ENCODE peak calls at places on chromosomes 1 and 21, in six cellular contexts. One of them, this sample, is unnamed.

GRCh38 chr1:218330043-218330623 is 15.0 kb upstream of the TGFB2 start:
- DNase-seq in colonic mucosa: no peak
- DNase-seq in left ventricle myocardium inferior: no peak
- DNase-seq in BE2C: no peak
- DNase-seq in heart right ventricle: no peak
- DNase-seq in stomach: no peak
- DNase-seq in this sample: no peak

GRCh38 chr1:172746091-172746949 is 87.4 kb downstream of the FASLG start:
- DNase-seq in colonic mucosa: peak
- DNase-seq in BE2C: no peak
- DNase-seq in heart right ventricle: no peak
- DNase-seq in stomach: no peak
- DNase-seq in left ventricle myocardium inferior: no peak
- DNase-seq in this sample: no peak

GRCh38 chr1:21244986-21245687 is 45.1 kb downstream of the ECE1 start:
- DNase-seq in left ventricle myocardium inferior: no peak
- DNase-seq in stomach: no peak
- DNase-seq in colonic mucosa: no peak
- DNase-seq in BE2C: no peak
- DNase-seq in heart right ventricle: no peak
- DNase-seq in this sample: no peak

GRCh38 chr1:119946724-119947123 is 50.4 kb upstream of the ADAM30 start:
- DNase-seq in BE2C: no peak
- DNase-seq in left ventricle myocardium inferior: no peak
- DNase-seq in stomach: no peak
- DNase-seq in colonic mucosa: no peak
- DNase-seq in heart right ventricle: no peak
- DNase-seq in this sample: no peak

GRCh38 chr1:184408580-184408979 is 21.8 kb downstream of the C1orf21 start:
- DNase-seq in BE2C: no peak
- DNase-seq in heart right ventricle: no peak
- DNase-seq in stomach: no peak
- DNase-seq in left ventricle myocardium inferior: no peak
- DNase-seq in colonic mucosa: no peak
- DNase-seq in this sample: no peak

GRCh38 chr1:3015269-3015635 is 6.0 kb upstream of the ACTRT2 start:
- DNase-seq in heart right ventricle: no peak
- DNase-seq in BE2C: no peak
- DNase-seq in colonic mucosa: no peak
- DNase-seq in stomach: no peak
- DNase-seq in left ventricle myocardium inferior: peak
- DNase-seq in this sample: no peak

GRCh38 chr1:101964708-101965107 is 32.0 kb downstream of the OLFM3 start:
- DNase-seq in stomach: no peak
- DNase-seq in heart right ventricle: no peak
- DNase-seq in BE2C: no peak
- DNase-seq in colonic mucosa: no peak
- DNase-seq in left ventricle myocardium inferior: no peak
- DNase-seq in this sample: no peak

GRCh38 chr1:109661391-109661790 is 5.5 kb downstream of the GSTM4 start:
- DNase-seq in stomach: no peak
- DNase-seq in colonic mucosa: no peak
- DNase-seq in BE2C: no peak
- DNase-seq in heart right ventricle: no peak
- DNase-seq in left ventricle myocardium inferior: no peak
- DNase-seq in this sample: no peak

GRCh38 chr1:145857170-145857569 is 1.7 kb downstream of the PIAS3 start:
- DNase-seq in colonic mucosa: no peak
- DNase-seq in BE2C: no peak
- DNase-seq in heart right ventricle: no peak
- DNase-seq in left ventricle myocardium inferior: no peak
- DNase-seq in stomach: no peak
- DNase-seq in this sample: no peak

GRCh38 chr1:170239445-170239844 is 93.7 kb downstream of the NTMT2 start:
- DNase-seq in colonic mucosa: no peak
- DNase-seq in heart right ventricle: no peak
- DNase-seq in left ventricle myocardium inferior: no peak
- DNase-seq in stomach: no peak
- DNase-seq in BE2C: no peak
- DNase-seq in this sample: no peak

GRCh38 chr1:155925506-155925905 is 8.7 kb downstream of the KHDC4 start:
- DNase-seq in BE2C: no peak
- DNase-seq in stomach: no peak
- DNase-seq in left ventricle myocardium inferior: no peak
- DNase-seq in heart right ventricle: no peak
- DNase-seq in colonic mucosa: no peak
- DNase-seq in this sample: no peak

GRCh38 chr1:85411567-85412312 is 53.2 kb downstream of the DDAH1 start:
- DNase-seq in left ventricle myocardium inferior: no peak
- DNase-seq in heart right ventricle: no peak
- DNase-seq in BE2C: no peak
- DNase-seq in stomach: no peak
- DNase-seq in colonic mucosa: no peak
- DNase-seq in this sample: no peak

GRCh38 chr1:36966242-36966641 is 68.1 kb downstream of the GRIK3 start:
- DNase-seq in colonic mucosa: no peak
- DNase-seq in left ventricle myocardium inferior: no peak
- DNase-seq in stomach: no peak
- DNase-seq in BE2C: no peak
- DNase-seq in heart right ventricle: peak
- DNase-seq in this sample: no peak

GRCh38 chr1:173190101-173190895 is 16.8 kb downstream of the TNFSF4 start:
- DNase-seq in BE2C: peak
- DNase-seq in left ventricle myocardium inferior: peak
- DNase-seq in stomach: peak
- DNase-seq in colonic mucosa: peak
- DNase-seq in heart right ventricle: peak
- DNase-seq in this sample: peak

GRCh38 chr1:4977701-4978100 is 323.3 kb downstream of the AJAP1 start:
- DNase-seq in stomach: no peak
- DNase-seq in left ventricle myocardium inferior: no peak
- DNase-seq in heart right ventricle: no peak
- DNase-seq in BE2C: no peak
- DNase-seq in colonic mucosa: no peak
- DNase-seq in this sample: peak

GRCh38 chr1:234851450-234852438 is 241.8 kb upstream of the IRF2BP2 start:
- DNase-seq in colonic mucosa: no peak
- DNase-seq in BE2C: no peak
- DNase-seq in left ventricle myocardium inferior: no peak
- DNase-seq in heart right ventricle: no peak
- DNase-seq in stomach: no peak
- DNase-seq in this sample: no peak

GRCh38 chr1:1079408-1080121 is 5.5 kb upstream of the RNF223 start:
- DNase-seq in stomach: peak
- DNase-seq in left ventricle myocardium inferior: peak
- DNase-seq in heart right ventricle: peak
- DNase-seq in colonic mucosa: peak
- DNase-seq in BE2C: peak
- DNase-seq in this sample: peak

GRCh38 chr21:38448619-38449186 is 49.6 kb downstream of the ERG start:
- DNase-seq in colonic mucosa: no peak
- DNase-seq in heart right ventricle: no peak
- DNase-seq in BE2C: no peak
- DNase-seq in stomach: no peak
- DNase-seq in left ventricle myocardium inferior: no peak
- DNase-seq in this sample: no peak

GRCh38 chr1:15916417-15916816 is 59.5 kb downstream of the ZBTB17 start:
- DNase-seq in left ventricle myocardium inferior: no peak
- DNase-seq in stomach: no peak
- DNase-seq in BE2C: no peak
- DNase-seq in heart right ventricle: no peak
- DNase-seq in colonic mucosa: no peak
- DNase-seq in this sample: no peak

GRCh38 chr21:42550817-42551216 is 37.2 kb downstream of the SLC37A1 start:
- DNase-seq in colonic mucosa: peak
- DNase-seq in BE2C: no peak
- DNase-seq in heart right ventricle: no peak
- DNase-seq in stomach: peak
- DNase-seq in left ventricle myocardium inferior: no peak
- DNase-seq in this sample: no peak

GRCh38 chr21:27831821-27832569 is 865.1 kb upstream of the ADAMTS5 start:
- DNase-seq in colonic mucosa: no peak
- DNase-seq in BE2C: no peak
- DNase-seq in left ventricle myocardium inferior: no peak
- DNase-seq in stomach: no peak
- DNase-seq in heart right ventricle: no peak
- DNase-seq in this sample: no peak

GRCh38 chr1:198072177-198072576 is 84.6 kb upstream of the NEK7 start:
- DNase-seq in colonic mucosa: no peak
- DNase-seq in heart right ventricle: no peak
- DNase-seq in BE2C: no peak
- DNase-seq in stomach: no peak
- DNase-seq in left ventricle myocardium inferior: no peak
- DNase-seq in this sample: no peak
- TF ChIP-seq CTCF in colonic mucosa: no peak
- TF ChIP-seq CTCF in heart right ventricle: peak
- TF ChIP-seq CTCF in BE2C: peak
- TF ChIP-seq CTCF in stomach: no peak
- TF ChIP-seq CTCF in left ventricle myocardium inferior: peak
- TF ChIP-seq CTCF in this sample: peak

DNA sequence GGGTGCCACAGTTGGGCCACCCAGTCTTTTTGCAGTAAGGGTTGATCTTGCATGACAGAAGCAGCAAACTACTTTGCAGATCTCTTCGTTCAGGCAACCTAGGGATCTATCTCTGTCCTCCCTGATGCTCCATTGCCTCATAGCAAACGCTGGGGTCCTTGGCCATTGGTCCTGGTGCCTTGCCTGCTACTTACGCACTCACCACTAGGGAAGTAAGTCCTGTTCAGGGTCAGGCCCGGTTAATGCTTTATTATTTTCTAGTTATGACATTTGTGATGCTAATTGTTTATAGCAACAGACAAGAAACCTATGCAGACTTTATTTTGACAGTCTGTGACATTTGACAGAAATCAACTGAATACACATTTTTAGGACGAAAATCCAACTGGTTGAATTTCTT is 326.5 kb upstream of the FMN2 start:
- DNase-seq in stomach: no peak
- DNase-seq in heart right ventricle: no peak
- DNase-seq in BE2C: peak
- DNase-seq in colonic mucosa: no peak
- DNase-seq in left ventricle myocardium inferior: no peak
- DNase-seq in this sample: no peak
- TF ChIP-seq CTCF in stomach: no peak
- TF ChIP-seq CTCF in heart right ventricle: no peak
- TF ChIP-seq CTCF in BE2C: no peak
- TF ChIP-seq CTCF in colonic mucosa: no peak
- TF ChIP-seq CTCF in left ventricle myocardium inferior: no peak
- TF ChIP-seq CTCF in this sample: no peak

GRCh38 chr1:228393268-228393699 is 13.4 kb downstream of the TRIM11 start:
- DNase-seq in colonic mucosa: no peak
- DNase-seq in left ventricle myocardium inferior: peak
- DNase-seq in heart right ventricle: peak
- DNase-seq in BE2C: peak
- DNase-seq in stomach: peak
- DNase-seq in this sample: no peak
- TF ChIP-seq CTCF in colonic mucosa: peak
- TF ChIP-seq CTCF in left ventricle myocardium inferior: peak
- TF ChIP-seq CTCF in heart right ventricle: peak
- TF ChIP-seq CTCF in BE2C: peak
- TF ChIP-seq CTCF in stomach: no peak
- TF ChIP-seq CTCF in this sample: peak

GRCh38 chr1:205229399-205229861 is 1.7 kb downstream of the TMCC2 start:
- DNase-seq in colonic mucosa: peak
- DNase-seq in BE2C: peak
- DNase-seq in stomach: peak
- DNase-seq in left ventricle myocardium inferior: no peak
- DNase-seq in heart right ventricle: peak
- DNase-seq in this sample: peak
- TF ChIP-seq CTCF in colonic mucosa: no peak
- TF ChIP-seq CTCF in BE2C: peak
- TF ChIP-seq CTCF in stomach: no peak
- TF ChIP-seq CTCF in left ventricle myocardium inferior: peak
- TF ChIP-seq CTCF in heart right ventricle: peak
- TF ChIP-seq CTCF in this sample: peak